ENCODE peak calls at places on chromosome 6, in six cellular contexts. K, C, N, D, F and H are unnamed samples.
A peak's percentile ranks its signal among the peaks of the same experiment; 100 is the strongest.

GRCh38 chr6:137313211-137313610 is 94.0 kb upstream of the IFNGR1 start:
- DNase-seq in N (no peak), F (no peak), K (no peak), C (no peak), D (no peak), H (no peak)

GRCh38 chr6:107670792-107671199 is 153.3 kb downstream of the SCML4 start:
- DNase-seq in C (no peak), F (no peak), N (no peak), K (no peak), D (peak; percentile 44), H (no peak)

GRCh38 chr6:127146935-127147334 is 28.5 kb downstream of the RSPO3 start:
- DNase-seq in F (peak; percentile 32), C (no peak), N (no peak), K (peak; percentile 62), D (no peak), H (no peak)

GRCh38 chr6:49564552-49564951 is 14.1 kb downstream of the C6orf141 start:
- DNase-seq in D (no peak), F (no peak), N (no peak), C (no peak), K (no peak), H (no peak)

GRCh38 chr6:81894788-81895221 is 142.3 kb upstream of the TENT5A start:
- DNase-seq in D (peak; percentile 32), F (no peak), C (no peak), K (peak; percentile 17), N (no peak), H (no peak)

GRCh38 chr6:42135722-42136121 is 6.7 kb downstream of the C6orf132 start:
- DNase-seq in D (no peak), K (no peak), F (no peak), N (no peak), C (no peak), H (no peak)

GRCh38 chr6:3310710-3311109 is 52.0 kb downstream of the PSMG4 start:
- DNase-seq in C (no peak), D (no peak), K (no peak), F (no peak), N (peak; percentile 98), H (no peak)

GRCh38 chr6:8785223-8785622 is 349.9 kb upstream of the SLC35B3 start:
- DNase-seq in N (no peak), D (no peak), F (no peak), C (no peak), K (no peak), H (no peak)

GRCh38 chr6:47135772-47136171 is 93.6 kb upstream of the ADGRF1 start:
- DNase-seq in N (peak; percentile 88), D (no peak), F (peak; percentile 75), K (peak; percentile 80), C (no peak), H (no peak)

GRCh38 chr6:28282923-28283322 is 1.6 kb downstream of the PGBD1 start:
- DNase-seq in N (no peak), C (no peak), F (no peak), D (no peak), K (no peak), H (no peak)

GRCh38 chr6:16326531-16326930 is 88.1 kb downstream of the GMPR start:
- DNase-seq in C (no peak), N (no peak), F (no peak), D (no peak), K (no peak), H (no peak)
- TF ChIP-seq CTCF in C (no peak), N (no peak), F (no peak), D (no peak), K (no peak), H (no peak)

DNA sequence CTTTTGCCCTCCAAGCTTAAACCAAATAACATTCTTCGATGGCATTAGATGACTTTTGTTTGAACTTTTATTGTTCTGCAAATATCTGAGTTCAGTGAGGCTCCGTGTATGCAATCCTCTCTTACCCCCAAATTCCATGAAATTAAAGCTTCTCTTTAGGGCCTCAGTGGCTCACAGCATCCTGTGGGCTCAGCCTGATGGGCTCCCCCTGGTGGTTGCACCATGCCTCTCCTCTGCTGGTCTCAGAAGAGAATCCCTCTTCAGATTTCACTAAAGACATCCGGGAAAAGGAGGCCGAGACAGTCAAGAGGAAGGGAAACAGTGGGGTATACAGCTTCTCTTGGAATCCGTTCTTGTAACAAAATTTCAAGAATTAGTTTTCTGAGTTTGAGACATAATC is 331.6 kb upstream of the NT5E start:
- DNase-seq in N (no peak), C (no peak), D (no peak), F (no peak), K (no peak), H (no peak)
- TF ChIP-seq CTCF in N (no peak), C (no peak), D (peak; percentile 30), F (peak; percentile 1), K (peak; percentile 56), H (no peak)

GRCh38 chr6:79586548-79586947 is 44.6 kb upstream of the SH3BGRL2 start:
- DNase-seq in F (no peak), K (peak; percentile 36), C (no peak), N (no peak), D (no peak), H (no peak)

GRCh38 chr6:79589701-79590100 is 41.4 kb upstream of the SH3BGRL2 start:
- DNase-seq in F (no peak), C (no peak), D (no peak), N (no peak), K (no peak), H (no peak)

GRCh38 chr6:79584332-79584731 is 46.8 kb upstream of the SH3BGRL2 start:
- DNase-seq in F (no peak), N (no peak), K (no peak), C (no peak), D (no peak), H (no peak)
- TF ChIP-seq CTCF in F (no peak), N (no peak), K (no peak), C (no peak), D (no peak), H (no peak)

DNA sequence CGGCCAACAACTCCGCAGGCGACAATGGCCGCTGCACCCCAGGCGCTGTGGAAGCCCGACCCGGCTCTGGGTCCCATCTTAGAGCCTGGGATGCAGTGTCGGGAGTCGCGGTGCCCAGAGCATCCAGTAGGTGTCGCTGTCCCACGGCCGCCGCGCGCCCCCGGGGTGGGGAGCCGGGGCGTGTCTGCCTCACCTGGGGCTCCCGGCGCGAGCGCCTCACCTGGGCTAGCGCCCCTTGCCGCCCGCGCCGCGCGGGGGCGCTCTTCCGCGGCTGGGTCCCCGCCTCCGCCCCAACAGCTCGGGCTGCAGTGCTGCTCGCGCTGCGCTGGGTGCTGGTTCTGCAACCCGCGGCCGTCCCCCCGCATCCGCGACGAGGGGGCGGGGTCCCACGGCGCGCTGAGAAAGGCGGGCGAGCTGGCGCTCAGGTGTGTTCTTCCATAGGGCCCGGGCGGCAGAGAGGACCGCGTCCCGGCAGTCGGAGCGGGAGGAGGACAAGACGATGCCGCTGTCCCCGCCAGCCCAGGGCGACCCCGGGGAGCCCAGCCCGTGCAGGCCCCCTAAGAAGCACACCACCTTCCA is at the start of gene CRYBG1:
- DNase-seq in K (no peak), D (peak; percentile 72), F (no peak), C (no peak), N (no peak), H (peak; percentile 70)
- TF ChIP-seq CTCF in K (peak; percentile 97), D (peak; percentile 99), F (peak; percentile 76), C (peak; percentile 85), N (peak; percentile 72), H (peak; percentile 62)

GRCh38 chr6:33712914-33713313 is 1.4 kb upstream of the UQCC2 start:
- DNase-seq in F (no peak), C (no peak), N (no peak), K (no peak), D (no peak), H (no peak)

GRCh38 chr6:33710296-33711121 is 991 bp downstream of the UQCC2 start:
- DNase-seq in F (no peak), C (no peak), D (no peak), K (no peak), N (no peak), H (no peak)

GRCh38 chr6:33709605-33710295 is 1.8 kb downstream of the UQCC2 start:
- DNase-seq in K (no peak), F (no peak), N (no peak), D (no peak), C (no peak), H (no peak)

GRCh38 chr6:33713786-33714185 is 2.3 kb upstream of the UQCC2 start:
- DNase-seq in C (no peak), K (no peak), D (no peak), F (no peak), N (peak; percentile 66), H (no peak)

DNA sequence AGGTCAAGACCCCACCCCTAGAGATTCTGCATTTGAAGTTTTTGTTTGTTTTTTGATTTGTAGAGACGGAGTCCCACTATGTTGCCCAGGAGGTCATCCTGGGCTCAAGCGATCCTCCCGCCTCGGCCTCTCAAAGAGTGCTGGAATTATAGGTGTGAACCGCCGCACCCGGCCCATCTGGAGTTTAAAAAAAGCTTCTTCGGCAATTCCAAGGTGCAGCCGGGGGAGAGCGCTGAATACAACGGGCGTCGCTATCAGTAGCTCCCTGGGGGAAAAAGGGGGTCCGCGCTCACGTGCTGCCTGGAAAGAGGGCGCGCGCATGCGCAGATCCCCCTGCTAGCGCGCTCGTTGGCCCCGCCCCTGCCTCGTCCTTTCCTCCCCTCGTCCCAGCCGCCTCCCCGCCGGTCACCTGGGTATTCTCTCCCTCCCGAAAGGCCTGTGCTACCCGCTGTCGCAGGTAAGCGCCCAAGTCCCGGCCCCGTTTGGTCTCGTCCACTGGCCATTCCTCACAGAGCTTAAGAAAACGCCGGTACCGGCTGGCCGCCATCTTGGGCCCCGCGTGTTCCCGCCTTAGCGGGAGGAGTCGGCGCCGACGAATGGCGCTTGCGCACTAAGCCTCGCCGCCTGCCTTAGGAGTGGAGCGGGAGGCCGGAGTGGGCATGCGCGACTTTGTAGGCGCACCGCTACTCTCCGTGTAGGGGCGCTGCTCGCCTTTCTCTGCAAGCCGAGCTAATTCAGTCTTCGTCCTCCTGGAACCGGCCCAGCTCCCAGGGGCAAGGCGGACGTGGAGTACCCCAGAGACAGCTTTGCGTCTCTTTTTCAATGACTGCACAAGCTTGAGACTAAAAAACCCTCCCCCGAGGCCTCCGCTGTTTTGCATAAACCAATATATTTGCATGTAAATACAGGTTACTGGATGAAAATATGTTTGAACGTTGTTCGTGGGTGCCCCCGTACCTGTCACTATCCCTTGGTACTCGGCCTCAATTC is at the start of gene UQCC2:
- DNase-seq in K (peak; percentile 93), C (peak; percentile 98), D (peak; percentile 94), N (peak; percentile 79), F (peak; percentile 93), H (no peak)
- TF ChIP-seq CTCF in K (peak; percentile 78), C (peak; percentile 60), D (peak; percentile 68), N (peak; percentile 82), F (peak; percentile 73), H (peak; percentile 85)